ENCODE peak calls at places on chromosomes 2 and 18, in five cellular contexts. U, Z, T, E and I are unnamed samples.

GRCh38 chr2:183269956-183270355 is 145.7 kb downstream of the NUP35 start:
- DNase-seq in U (peak), T (no peak), Z (no peak), E (no peak), I (peak)

GRCh38 chr2:26640331-26640745 is 828 bp downstream of the CIB4 start:
- DNase-seq in U (peak), Z (no peak), T (no peak), E (no peak), I (peak)

GRCh38 chr18:8349608-8350323 is 259.5 kb upstream of the RAB12 start:
- DNase-seq in Z (no peak), T (no peak), U (no peak), E (no peak), I (no peak)

GRCh38 chr2:223870840-223871618 is 33.6 kb upstream of the AP1S3 start:
- DNase-seq in E (no peak), T (no peak), U (no peak), Z (no peak), I (peak)

GRCh38 chr2:95390272-95390880 is 12.1 kb upstream of the FAHD2A start:
- DNase-seq in T (peak), E (no peak), U (no peak), Z (no peak), I (no peak)

GRCh38 chr2:43100883-43101662 is 125.3 kb downstream of the ZFP36L2 start:
- DNase-seq in T (no peak), Z (peak), U (no peak), E (peak), I (no peak)

GRCh38 chr2:31203916-31204315 is 13.4 kb downstream of the CAPN14 start:
- DNase-seq in U (no peak), Z (no peak), T (no peak), E (no peak), I (no peak)

GRCh38 chr2:216066255-216066654 is 15.4 kb downstream of the PECR start:
- DNase-seq in Z (no peak), T (no peak), E (no peak), U (peak), I (no peak)

GRCh38 chr2:28233070-28233718 is 159.5 kb upstream of the FOSL2 start:
- DNase-seq in Z (no peak), T (no peak), E (no peak), U (peak), I (peak)

GRCh38 chr18:12362473-12363174 is 14.4 kb downstream of the AFG3L2 start:
- DNase-seq in U (no peak), Z (no peak), T (no peak), E (no peak), I (no peak)

GRCh38 chr2:205107810-205108209 is 562.5 kb downstream of the PARD3B start:
- DNase-seq in E (no peak), U (no peak), Z (no peak), T (no peak), I (no peak)

GRCh38 chr2:104733544-104733943 is 120.4 kb upstream of the POU3F3 start:
- DNase-seq in Z (no peak), U (no peak), T (peak), E (no peak), I (no peak)

GRCh38 chr2:58098254-58099096 is 51.9 kb downstream of the VRK2 start:
- DNase-seq in T (no peak), Z (no peak), U (peak), E (no peak), I (peak)

GRCh38 chr2:17571681-17572080 is 31.2 kb downstream of the VSNL1 start:
- DNase-seq in Z (no peak), E (no peak), T (no peak), U (no peak), I (no peak)

GRCh38 chr18:56902653-56903052 is 244.2 kb upstream of the BOD1L2 start:
- DNase-seq in Z (no peak), T (no peak), U (no peak), E (no peak), I (no peak)

GRCh38 chr2:144369416-144369815 is 150.5 kb downstream of the ZEB2 start:
- DNase-seq in Z (no peak), U (no peak), T (no peak), E (no peak), I (no peak)

GRCh38 chr18:74378179-74378682 is 62.6 kb downstream of the C18orf63 start:
- DNase-seq in E (no peak), T (no peak), Z (no peak), U (no peak), I (peak)

GRCh38 chr18:25805939-25806338 is 284.5 kb downstream of the SS18 start:
- DNase-seq in E (no peak), U (no peak), Z (no peak), T (no peak), I (no peak)

GRCh38 chr2:45652090-45653050 is 895 bp downstream of the PRKCE start:
- DNase-seq in Z (peak), T (peak), U (peak), E (peak), I (peak)
- H3K4me3 ChIP-seq in Z (peak), T (peak), U (peak), E (peak), I (peak)

DNA sequence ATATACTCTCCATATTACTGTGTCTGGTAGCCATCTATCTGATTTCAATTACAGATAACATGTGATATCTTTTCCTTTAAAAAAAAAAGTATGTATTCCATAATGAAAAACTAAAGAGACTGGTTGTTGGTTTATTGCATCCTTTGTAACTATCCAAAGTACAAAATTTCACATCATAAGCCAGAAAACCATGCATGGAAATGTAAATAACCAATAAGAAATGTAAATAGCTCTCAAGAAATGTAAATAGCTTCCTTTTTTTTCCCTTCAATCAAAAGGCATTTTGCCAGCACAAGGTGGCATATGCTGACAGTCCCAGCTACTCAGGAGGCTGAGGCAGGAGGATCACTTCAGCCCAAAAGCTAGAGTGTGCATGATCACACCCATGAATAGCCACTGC is 59.3 kb downstream of the ATL2 start:
- DNase-seq in U (no peak), T (no peak), E (no peak), Z (no peak), I (no peak)
- TF ChIP-seq CTCF in U (no peak), T (no peak), E (no peak), Z (no peak), I (no peak)

GRCh38 chr18:45739268-45739667 is 15.3 kb downstream of the SLC14A1 start:
- DNase-seq in T (no peak), U (no peak), E (no peak), Z (no peak), I (no peak)
- H3K4me3 ChIP-seq in T (no peak), U (no peak), E (no peak), Z (peak), I (no peak)

DNA sequence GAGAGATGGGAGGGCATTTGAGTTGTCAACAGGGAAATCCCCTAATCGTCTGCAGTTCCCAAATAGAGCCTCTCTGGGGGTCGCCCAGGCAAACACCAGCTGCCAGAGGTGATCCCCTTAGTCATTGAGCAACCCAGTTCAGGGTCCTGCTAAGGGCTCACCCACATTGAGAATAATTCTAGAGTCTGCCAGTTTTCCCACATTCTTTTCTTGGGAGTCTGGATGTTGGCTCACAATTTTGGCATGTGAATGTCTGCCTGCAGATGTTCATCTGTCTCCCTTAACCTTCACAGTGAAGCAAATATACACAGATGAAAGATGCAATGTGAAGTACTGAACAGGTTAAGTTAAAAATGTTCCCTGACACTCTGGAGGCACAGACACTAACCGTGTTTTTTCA is 11.4 kb upstream of the SMIM21 start:
- DNase-seq in Z (no peak), E (no peak), U (no peak), T (no peak), I (peak)
- TF ChIP-seq CTCF in Z (no peak), E (no peak), U (no peak), T (no peak), I (no peak)

DNA sequence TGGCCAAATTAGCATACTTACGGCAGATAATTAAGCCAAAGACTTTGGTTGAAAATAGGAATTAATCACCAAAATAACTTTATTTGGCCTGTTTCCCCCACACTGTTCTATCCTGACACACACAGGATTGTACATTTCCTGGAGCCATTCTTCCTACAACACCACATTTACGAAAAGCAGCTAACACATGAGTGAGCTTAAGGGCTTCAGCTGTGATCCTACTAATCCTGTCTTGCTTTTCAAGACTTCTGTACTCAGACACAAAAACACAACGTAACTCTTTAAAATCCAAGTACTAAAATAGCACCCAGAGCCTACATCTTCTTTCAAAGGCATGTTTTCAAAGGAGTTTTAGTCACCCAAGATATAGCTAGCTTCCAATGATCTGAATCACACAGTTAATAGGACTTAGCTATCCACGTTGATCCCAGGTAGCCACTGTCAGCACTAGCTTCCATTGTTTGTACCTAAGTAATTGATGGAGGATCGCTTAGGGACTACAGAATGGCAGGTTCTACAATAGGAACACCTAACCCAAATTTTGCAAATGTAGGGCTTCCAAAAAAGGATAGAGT is 42.8 kb upstream of the TTC39C start:
- DNase-seq in U (no peak), T (no peak), Z (no peak), E (no peak), I (no peak)
- H3K4me3 ChIP-seq in U (no peak), T (no peak), Z (no peak), E (no peak), I (no peak)

DNA sequence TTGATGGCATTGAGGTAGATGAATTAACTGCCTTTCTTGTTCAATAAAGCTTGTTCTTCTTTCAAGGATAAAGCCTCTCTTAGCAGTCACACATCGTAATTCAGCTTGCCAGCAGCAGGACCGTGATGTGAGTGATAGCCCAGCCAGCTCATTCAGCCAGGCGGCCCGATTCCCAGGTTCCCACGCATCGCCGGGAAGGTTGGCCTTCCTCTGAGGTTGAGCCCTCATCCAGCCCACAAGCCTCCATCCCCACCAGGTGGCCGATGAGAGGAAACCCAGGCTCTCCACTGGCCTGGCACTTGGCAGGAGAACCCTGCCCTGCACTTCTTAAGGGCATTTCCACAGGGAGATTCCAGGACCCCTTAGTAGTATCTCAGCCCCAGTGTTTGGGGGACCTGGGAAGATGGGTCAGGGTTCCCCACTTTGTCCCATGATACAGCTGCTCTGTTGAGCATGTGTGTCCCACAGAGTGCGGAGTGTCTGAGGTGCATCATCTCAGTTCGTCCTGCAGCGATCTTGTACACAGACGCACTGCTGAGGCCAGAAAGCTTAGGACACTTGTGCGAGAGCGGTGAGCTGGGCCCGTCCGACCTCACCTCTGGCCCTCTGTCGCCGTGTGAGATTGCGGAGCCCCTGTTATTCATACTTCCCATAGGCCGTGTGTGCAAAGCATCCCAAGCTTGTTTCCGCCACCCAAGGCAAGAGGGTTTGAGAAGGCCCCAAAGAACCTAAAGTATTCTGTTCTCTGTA is 4.9 kb downstream of the AGAP1 start:
- DNase-seq in Z (no peak), U (no peak), T (no peak), E (no peak), I (no peak)
- TF ChIP-seq CTCF in Z (peak), U (no peak), T (no peak), E (no peak), I (no peak)